ENCODE peak calls at places on chromosomes 4 and X, in six cellular contexts. I, H, Y, U, A and G are unnamed samples.

GRCh38 chrX:78333521-78333920 is 6.1 kb upstream of the CYSLTR1 start:
- DNase-seq in I (no peak), H (no peak), Y (no peak), U (no peak), A (no peak), G (no peak)

GRCh38 chr4:145308598-145308997 is 128.2 kb upstream of the OTUD4 start:
- DNase-seq in I (peak; percentile 22), H (peak; percentile 55), Y (no peak), U (no peak), A (no peak), G (peak; percentile 90)

GRCh38 chrX:17377047-17377692 is 2.2 kb downstream of the NHS start:
- DNase-seq in I (peak; percentile 61), H (no peak), Y (no peak), U (no peak), A (peak; percentile 81), G (no peak)

GRCh38 chr4:119580293-119580692 is 48.3 kb downstream of the PDE5A start:
- DNase-seq in I (no peak), H (no peak), Y (no peak), U (no peak), A (no peak), G (no peak)

GRCh38 chr4:42642136-42642797 is 14.6 kb downstream of the ATP8A1 start:
- DNase-seq in I (no peak), H (no peak), Y (no peak), U (no peak), A (no peak), G (no peak)

GRCh38 chrX:776529-777230 is 146.1 kb downstream of the SHOX start:
- DNase-seq in I (no peak), H (no peak), Y (no peak), U (no peak), A (peak; percentile 45), G (no peak)

GRCh38 chrX:87702795-87703194 is 185.2 kb downstream of the KLHL4 start:
- DNase-seq in I (no peak), H (no peak), Y (no peak), U (no peak), A (no peak), G (no peak)

GRCh38 chr4:166165829-166166420 is 292.9 kb downstream of the TLL1 start:
- DNase-seq in I (peak; percentile 68), H (peak; percentile 36), Y (no peak), U (peak; percentile 51), A (no peak), G (peak; percentile 66)

GRCh38 chr4:40462326-40462725 is 127.2 kb downstream of the CHRNA9 start:
- DNase-seq in I (no peak), H (peak; percentile 57), Y (no peak), U (no peak), A (no peak), G (no peak)

GRCh38 chr4:145012841-145013240 is 85.2 kb downstream of the ANAPC10 start:
- DNase-seq in I (peak; percentile 71), H (no peak), Y (no peak), U (peak; percentile 58), A (no peak), G (peak; percentile 39)

GRCh38 chr4:148015468-148015867 is 283.6 kb downstream of the ARHGAP10 start:
- DNase-seq in I (no peak), H (no peak), Y (no peak), U (no peak), A (no peak), G (no peak)

GRCh38 chr4:128322311-128322710 is 34.7 kb upstream of the PGRMC2 start:
- DNase-seq in I (peak; percentile 28), H (no peak), Y (no peak), U (peak; percentile 69), A (no peak), G (no peak)

GRCh38 chrX:72409993-72410392 is 104.3 kb upstream of the CITED1 start:
- DNase-seq in I (no peak), H (no peak), Y (no peak), U (no peak), A (no peak), G (no peak)

GRCh38 chrX:20913760-20914159 is 460.5 kb upstream of the CNKSR2 start:
- DNase-seq in I (no peak), H (no peak), Y (no peak), U (no peak), A (no peak), G (no peak)

GRCh38 chrX:100685284-100685996 is 41.4 kb downstream of the SRPX2 start:
- DNase-seq in I (peak; percentile 75), H (peak; percentile 53), Y (peak; percentile 68), U (peak; percentile 85), A (no peak), G (peak; percentile 50)

GRCh38 chr4:153081181-153081580 is 123.1 kb upstream of the TRIM2 start:
- DNase-seq in I (no peak), H (no peak), Y (no peak), U (no peak), A (no peak), G (no peak)

GRCh38 chrX:3815896-3816664 is 102.6 kb upstream of the PRKX start:
- DNase-seq in I (peak; percentile 12), H (peak; percentile 13), Y (peak; percentile 47), U (peak; percentile 32), A (peak; percentile 67), G (no peak)

GRCh38 chr4:87423313-87424031 is 1.1 kb downstream of the NUDT9 start:
- DNase-seq in I (no peak), H (no peak), Y (no peak), U (no peak), A (no peak), G (no peak)

GRCh38 chr4:73721419-73721818 is 18.9 kb upstream of the CXCL8 start:
- DNase-seq in I (peak; percentile 77), H (no peak), Y (no peak), U (peak; percentile 44), A (no peak), G (peak; percentile 41)

GRCh38 chrX:132648870-132649269 is 160.0 kb upstream of the MBNL3 start:
- DNase-seq in I (peak; percentile 7), H (no peak), Y (no peak), U (no peak), A (no peak), G (no peak)

GRCh38 chrX:132652871-132653270 is 164.0 kb upstream of the MBNL3 start:
- DNase-seq in I (no peak), H (no peak), Y (no peak), U (no peak), A (no peak), G (no peak)

DNA sequence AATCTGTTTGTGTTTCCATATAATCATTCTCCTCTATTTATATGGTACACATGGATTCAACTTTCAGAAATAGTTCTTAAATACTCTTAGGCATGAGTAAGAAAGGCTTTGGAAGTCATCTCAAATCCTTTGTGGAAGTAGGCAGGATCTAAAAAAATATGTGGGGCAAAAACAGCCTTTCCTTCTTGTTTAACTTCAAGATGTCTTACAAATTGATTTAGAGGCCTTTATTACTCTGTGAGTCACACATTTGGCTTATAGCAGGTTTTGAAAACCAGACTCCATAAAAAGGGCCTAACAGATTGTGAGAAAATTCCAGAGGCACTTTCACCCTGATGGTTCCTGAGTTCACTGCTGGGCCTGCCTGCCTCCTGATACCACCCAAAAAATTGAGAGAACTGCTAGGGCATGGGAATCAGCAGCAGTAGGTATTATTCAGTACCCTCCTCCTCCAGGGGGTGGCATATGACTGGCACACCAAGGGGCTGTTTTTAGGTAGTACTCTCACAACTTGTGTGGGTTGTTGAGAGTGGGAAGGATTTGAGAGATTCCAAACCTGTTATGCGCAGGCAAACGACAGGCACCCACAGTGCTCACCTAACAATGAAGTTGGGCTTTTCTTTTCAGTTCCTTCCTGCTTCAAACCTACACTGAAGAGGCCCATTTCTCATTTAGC is 162.7 kb upstream of the MBNL3 start:
- DNase-seq in I (peak; percentile 2), H (no peak), Y (no peak), U (no peak), A (no peak), G (no peak)
- TF ChIP-seq CTCF in I (no peak), H (peak; percentile 15), Y (no peak), U (peak; percentile 16), A (no peak), G (no peak)

GRCh38 chr4:132493476-132493875 is 655.6 kb upstream of the PCDH10 start:
- DNase-seq in I (no peak), H (no peak), Y (no peak), U (no peak), A (no peak), G (no peak)

GRCh38 chr4:132502096-132502552 is 647.0 kb upstream of the PCDH10 start:
- DNase-seq in I (no peak), H (no peak), Y (no peak), U (no peak), A (no peak), G (no peak)

DNA sequence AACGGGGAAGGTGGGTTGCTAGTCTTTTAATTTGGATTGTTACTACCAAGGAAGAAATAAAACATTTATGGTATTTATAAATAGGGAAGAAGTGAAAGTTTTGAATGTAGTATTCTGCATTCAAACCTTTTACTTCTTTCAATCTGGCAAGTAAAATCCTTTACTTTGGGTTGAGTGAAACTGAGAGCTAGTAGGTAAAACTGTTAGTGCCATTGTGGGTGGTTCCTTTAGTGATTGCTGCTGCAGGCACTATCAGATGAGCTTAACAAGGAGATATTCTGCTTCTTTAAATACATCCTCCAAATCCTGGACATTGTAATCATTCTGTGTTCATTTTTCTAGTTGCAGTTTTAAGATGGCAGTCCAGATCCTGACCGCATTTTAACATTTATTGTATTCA is 650.9 kb upstream of the PCDH10 start:
- DNase-seq in I (no peak), H (no peak), Y (no peak), U (no peak), A (no peak), G (no peak)
- H3K4me3 ChIP-seq in I (no peak overlapping the region), H (no peak overlapping the region), Y (no peak overlapping the region), U (no peak overlapping the region), A (no peak overlapping the region), G (no peak overlapping the region)

GRCh38 chr4:154348657-154349056 is 142.9 kb downstream of the DCHS2 start:
- DNase-seq in I (no peak), H (no peak), Y (no peak), U (no peak), A (no peak), G (no peak)
- TF ChIP-seq CTCF in I (no peak), H (peak; percentile 16), Y (no peak), U (peak; percentile 21), A (no peak), G (no peak)

GRCh38 chr4:185104733-185105132 is 38.3 kb upstream of the SLC25A4 start:
- DNase-seq in I (no peak), H (no peak), Y (no peak), U (no peak), A (no peak), G (no peak)

GRCh38 chr4:185109736-185110135 is 33.3 kb upstream of the SLC25A4 start:
- DNase-seq in I (no peak), H (no peak), Y (no peak), U (no peak), A (no peak), G (no peak)

GRCh38 chr4:185108669-185109068 is 34.4 kb upstream of the SLC25A4 start:
- DNase-seq in I (no peak), H (no peak), Y (no peak), U (no peak), A (no peak), G (no peak)

GRCh38 chr4:185108185-185108584 is 34.9 kb upstream of the SLC25A4 start:
- DNase-seq in I (no peak), H (no peak), Y (no peak), U (no peak), A (no peak), G (no peak)

DNA sequence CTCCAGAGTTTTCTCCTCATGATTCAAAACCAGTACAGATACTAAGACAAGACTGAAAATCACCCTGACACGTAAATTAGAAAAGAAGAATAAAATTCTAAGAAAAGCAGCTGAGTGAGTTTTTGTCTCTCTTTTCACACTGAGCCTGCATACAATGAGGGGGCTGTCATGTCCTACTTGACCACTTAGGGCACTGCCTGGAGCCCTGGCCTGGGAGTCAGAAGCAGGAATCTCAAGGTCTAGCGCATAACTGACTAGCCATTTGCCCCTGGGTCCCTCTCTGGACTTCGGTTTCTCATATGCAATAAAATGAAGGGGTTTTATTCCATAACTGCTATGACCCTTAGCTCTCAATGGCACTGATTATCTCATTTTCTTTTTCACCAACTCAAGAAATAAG is 36.7 kb upstream of the SLC25A4 start:
- DNase-seq in I (no peak), H (no peak), Y (no peak), U (no peak), A (no peak), G (no peak)
- H3K4me3 ChIP-seq in I (no peak overlapping the region), H (no peak overlapping the region), Y (no peak overlapping the region), U (no peak overlapping the region), A (no peak overlapping the region), G (no peak overlapping the region)